ENCODE peak calls at places on chromosome 18, in six cellular contexts. One of them, this sample, is unnamed. For H3K9me3, the result is how much of the 10 kb centered on the place peaks cover.

GRCh38 chr18:60044290-60045006 is 144.7 kb downstream of the PMAIP1 start:
- DNase-seq in Panc1: no peak
- DNase-seq in SJSA1: peak
- DNase-seq in aorta: no peak
- DNase-seq in PC-3: peak
- DNase-seq in CD8-positive, alpha-beta T cell: no peak
- DNase-seq in this sample: no peak

GRCh38 chr18:51943281-51943680 is 396.7 kb upstream of the DCC start:
- DNase-seq in Panc1: no peak
- DNase-seq in SJSA1: no peak
- DNase-seq in aorta: no peak
- DNase-seq in PC-3: no peak
- DNase-seq in CD8-positive, alpha-beta T cell: no peak
- DNase-seq in this sample: no peak

GRCh38 chr18:25678226-25678625 is 326.3 kb upstream of the ZNF521 start:
- DNase-seq in Panc1: no peak
- DNase-seq in SJSA1: no peak
- DNase-seq in aorta: no peak
- DNase-seq in PC-3: no peak
- DNase-seq in CD8-positive, alpha-beta T cell: no peak
- DNase-seq in this sample: no peak

GRCh38 chr18:23340661-23341060 is 112.4 kb upstream of the RIOK3 start:
- DNase-seq in Panc1: no peak
- DNase-seq in SJSA1: no peak
- DNase-seq in aorta: no peak
- DNase-seq in PC-3: no peak
- DNase-seq in CD8-positive, alpha-beta T cell: no peak
- DNase-seq in this sample: no peak

GRCh38 chr18:14935210-14935609 is 187.2 kb downstream of the ANKRD30B start:
- DNase-seq in Panc1: no peak
- DNase-seq in SJSA1: no peak
- DNase-seq in aorta: no peak
- DNase-seq in PC-3: peak
- DNase-seq in CD8-positive, alpha-beta T cell: peak
- DNase-seq in this sample: no peak

GRCh38 chr18:73954267-73954666 is 193.4 kb downstream of the FBXO15 start:
- DNase-seq in Panc1: no peak
- DNase-seq in SJSA1: no peak
- DNase-seq in aorta: no peak
- DNase-seq in PC-3: no peak
- DNase-seq in CD8-positive, alpha-beta T cell: no peak
- DNase-seq in this sample: no peak

GRCh38 chr18:12993439-12993838 is 2.3 kb downstream of the CEP192 start:
- DNase-seq in Panc1: no peak
- DNase-seq in SJSA1: no peak
- DNase-seq in aorta: no peak
- DNase-seq in PC-3: no peak
- DNase-seq in CD8-positive, alpha-beta T cell: no peak
- DNase-seq in this sample: no peak

GRCh38 chr18:54607213-54607934 is 16.3 kb downstream of the DYNAP start:
- DNase-seq in Panc1: no peak
- DNase-seq in SJSA1: no peak
- DNase-seq in aorta: no peak
- DNase-seq in PC-3: peak
- DNase-seq in CD8-positive, alpha-beta T cell: no peak
- DNase-seq in this sample: no peak

GRCh38 chr18:13220326-13220991 is 1.9 kb downstream of the LDLRAD4 start:
- DNase-seq in Panc1: no peak
- DNase-seq in SJSA1: no peak
- DNase-seq in aorta: peak
- DNase-seq in PC-3: no peak
- DNase-seq in CD8-positive, alpha-beta T cell: no peak
- DNase-seq in this sample: no peak

GRCh38 chr18:58998421-58999203 is 133.9 kb downstream of the ZNF532 start:
- DNase-seq in Panc1: no peak
- DNase-seq in SJSA1: peak
- DNase-seq in aorta: peak
- DNase-seq in PC-3: peak
- DNase-seq in CD8-positive, alpha-beta T cell: no peak
- DNase-seq in this sample: no peak

GRCh38 chr18:12308386-12309100 is 502 bp downstream of the TUBB6 start:
- DNase-seq in Panc1: no peak
- DNase-seq in SJSA1: peak
- DNase-seq in aorta: peak
- DNase-seq in PC-3: peak
- DNase-seq in CD8-positive, alpha-beta T cell: no peak
- DNase-seq in this sample: no peak

GRCh38 chr18:13437801-13438506 is 219.4 kb downstream of the LDLRAD4 start:
- DNase-seq in Panc1: no peak
- DNase-seq in SJSA1: no peak
- DNase-seq in aorta: no peak
- DNase-seq in PC-3: no peak
- DNase-seq in CD8-positive, alpha-beta T cell: peak
- DNase-seq in this sample: no peak

GRCh38 chr18:77876319-77876865 is 626.7 kb downstream of the GALR1 start:
- DNase-seq in Panc1: no peak
- DNase-seq in SJSA1: no peak
- DNase-seq in aorta: no peak
- DNase-seq in PC-3: no peak
- DNase-seq in CD8-positive, alpha-beta T cell: no peak
- DNase-seq in this sample: no peak

GRCh38 chr18:77870238-77870637 is 620.6 kb downstream of the GALR1 start:
- DNase-seq in Panc1: no peak
- DNase-seq in SJSA1: no peak
- DNase-seq in aorta: no peak
- DNase-seq in PC-3: no peak
- DNase-seq in CD8-positive, alpha-beta T cell: no peak
- DNase-seq in this sample: no peak

GRCh38 chr18:77866309-77866708 is 616.7 kb downstream of the GALR1 start:
- DNase-seq in Panc1: no peak
- DNase-seq in SJSA1: no peak
- DNase-seq in aorta: no peak
- DNase-seq in PC-3: no peak
- DNase-seq in CD8-positive, alpha-beta T cell: no peak
- DNase-seq in this sample: no peak

GRCh38 chr18:77870894-77871293 is 621.2 kb downstream of the GALR1 start:
- DNase-seq in Panc1: no peak
- DNase-seq in SJSA1: no peak
- DNase-seq in aorta: no peak
- DNase-seq in PC-3: no peak
- DNase-seq in CD8-positive, alpha-beta T cell: no peak
- DNase-seq in this sample: no peak

DNA sequence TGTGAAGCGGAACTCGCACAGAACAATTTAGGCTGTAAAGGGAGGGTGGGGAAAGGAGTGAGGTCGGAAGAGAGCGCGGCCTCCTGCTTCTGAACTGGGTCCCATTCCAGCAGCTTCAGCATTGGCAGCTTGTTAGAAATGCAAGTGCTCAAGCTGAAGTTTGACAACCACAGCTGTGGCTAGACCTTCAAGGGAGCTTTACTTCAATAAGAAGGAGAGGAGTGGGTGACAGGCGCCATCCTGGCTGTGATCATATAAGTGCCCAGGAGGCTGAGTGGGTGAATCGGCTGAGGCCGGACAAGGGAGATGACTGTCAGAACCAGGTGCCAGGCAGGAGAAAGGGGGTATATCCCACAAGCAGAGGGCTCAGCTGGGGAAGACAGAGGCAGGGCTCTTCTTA is 622.5 kb downstream of the GALR1 start:
- DNase-seq in Panc1: no peak
- DNase-seq in SJSA1: no peak
- DNase-seq in aorta: no peak
- DNase-seq in PC-3: no peak
- DNase-seq in CD8-positive, alpha-beta T cell: no peak
- DNase-seq in this sample: no peak
- H3K9me3 ChIP-seq in Panc1: under half
- H3K9me3 ChIP-seq in SJSA1: under half
- H3K9me3 ChIP-seq in aorta: under half
- H3K9me3 ChIP-seq in PC-3: under half
- H3K9me3 ChIP-seq in CD8-positive, alpha-beta T cell: under half
- H3K9me3 ChIP-seq in this sample: under half

GRCh38 chr18:6777509-6777908 is 48.0 kb downstream of the ARHGAP28 start:
- DNase-seq in Panc1: no peak
- DNase-seq in SJSA1: no peak
- DNase-seq in aorta: no peak
- DNase-seq in PC-3: no peak
- DNase-seq in CD8-positive, alpha-beta T cell: no peak
- DNase-seq in this sample: no peak
- H3K9me3 ChIP-seq in Panc1: under half
- H3K9me3 ChIP-seq in SJSA1: under half
- H3K9me3 ChIP-seq in aorta: under half
- H3K9me3 ChIP-seq in PC-3: under half
- H3K9me3 ChIP-seq in CD8-positive, alpha-beta T cell: under half
- H3K9me3 ChIP-seq in this sample: under half

GRCh38 chr18:4672152-4672551 is 217.0 kb upstream of the DLGAP1 start:
- DNase-seq in Panc1: no peak
- DNase-seq in SJSA1: no peak
- DNase-seq in aorta: no peak
- DNase-seq in PC-3: no peak
- DNase-seq in CD8-positive, alpha-beta T cell: no peak
- DNase-seq in this sample: no peak
- H3K9me3 ChIP-seq in Panc1: under half
- H3K9me3 ChIP-seq in SJSA1: under half
- H3K9me3 ChIP-seq in aorta: under half
- H3K9me3 ChIP-seq in PC-3: half or more
- H3K9me3 ChIP-seq in CD8-positive, alpha-beta T cell: under half
- H3K9me3 ChIP-seq in this sample: under half

GRCh38 chr18:79420033-79420745 is 24.5 kb downstream of the NFATC1 start:
- DNase-seq in Panc1: no peak
- DNase-seq in SJSA1: no peak
- DNase-seq in aorta: no peak
- DNase-seq in PC-3: no peak
- DNase-seq in CD8-positive, alpha-beta T cell: no peak
- DNase-seq in this sample: no peak
- H3K9me3 ChIP-seq in Panc1: under half
- H3K9me3 ChIP-seq in SJSA1: under half
- H3K9me3 ChIP-seq in aorta: under half
- H3K9me3 ChIP-seq in PC-3: under half
- H3K9me3 ChIP-seq in CD8-positive, alpha-beta T cell: under half
- H3K9me3 ChIP-seq in this sample: under half